ENCODE peak calls at places on chromosomes 7 and 10, in eight cellular contexts. K is progenitor cell of endocrine pancreas, M is endothelial cell, B is fibroblast of pulmonary artery, J is ascending aorta, P is GM12865, U is Peyer's patch, T is AG10803. L is an unnamed sample.

GRCh38 chr7:123003539-123004126 is 8.1 kb upstream of the TAS2R16 start:
- DNase-seq in K (no peak), M (no peak), B (peak), J (no peak), P (no peak), U (no peak), T (no peak), L (no peak)

GRCh38 chr10:126597206-126597605 is 73.3 kb downstream of the C10orf90 start:
- DNase-seq in K (no peak), M (no peak), B (no peak), J (no peak), P (no peak), U (no peak), T (peak), L (no peak)

GRCh38 chr10:114678301-114678700 is 20.2 kb upstream of the ABLIM1 start:
- DNase-seq in K (no peak), M (no peak), B (no peak), J (no peak), P (no peak), U (no peak), T (no peak), L (no peak)

GRCh38 chr7:52287698-52288097 is 747.7 kb upstream of the POM121L12 start:
- DNase-seq in K (no peak), M (no peak), B (no peak), J (no peak), P (no peak), U (no peak), T (no peak), L (no peak)

GRCh38 chr10:124997791-124998623 is 56.1 kb downstream of the ZRANB1 start:
- DNase-seq in K (peak), M (no peak), B (no peak), J (no peak), P (no peak), U (no peak), T (no peak), L (no peak)

GRCh38 chr7:149217570-149217969 is 21.9 kb upstream of the ZNF212 start:
- DNase-seq in K (no peak), M (peak), B (peak), J (no peak), P (no peak), U (no peak), T (no peak), L (no peak)

GRCh38 chr10:93363891-93364648 is 118.1 kb downstream of the MYOF start:
- DNase-seq in K (no peak), M (no peak), B (no peak), J (no peak), P (no peak), U (no peak), T (no peak), L (no peak)

GRCh38 chr7:114977277-114977676 is 55.4 kb downstream of the MDFIC start:
- DNase-seq in K (no peak), M (no peak), B (no peak), J (no peak), P (no peak), U (no peak), T (no peak), L (no peak)

GRCh38 chr10:80493482-80494021 is 39.4 kb downstream of the TSPAN14 start:
- DNase-seq in K (no peak), M (no peak), B (peak), J (no peak), P (peak), U (no peak), T (peak), L (no peak)

GRCh38 chr10:79268100-79268670 is 79.1 kb upstream of the PPIF start:
- DNase-seq in K (no peak), M (no peak), B (peak), J (no peak), P (no peak), U (no peak), T (peak), L (no peak)

GRCh38 chr10:16155761-16156322 is 281.0 kb upstream of the PTER start:
- DNase-seq in K (no peak), M (no peak), B (no peak), J (no peak), P (no peak), U (no peak), T (no peak), L (no peak)
- TF ChIP-seq CTCF in K (peak), M (no peak), B (no peak), J (no peak), P (no peak), U (no peak), T (no peak), L (peak)

GRCh38 chr7:33836797-33837355 is 68.5 kb upstream of the BMPER start:
- DNase-seq in K (no peak), M (no peak), B (no peak), J (no peak), P (peak), U (no peak), T (no peak), L (no peak)
- TF ChIP-seq CTCF in K (peak), M (peak), B (no peak), J (no peak), P (peak), U (no peak), T (peak), L (peak)

GRCh38 chr7:73971701-73972341 is 56.2 kb upstream of the ELN start:
- DNase-seq in K (no peak), M (no peak), B (no peak), J (no peak), P (no peak), U (no peak), T (no peak), L (no peak)
- TF ChIP-seq CTCF in K (peak), M (no peak), B (peak), J (no peak), P (no peak), U (no peak), T (no peak), L (no peak)

GRCh38 chr7:98869374-98870070 is at the start of gene TMEM130:
- DNase-seq in K (no peak), M (no peak), B (no peak), J (no peak), P (no peak), U (peak), T (no peak), L (no peak)

GRCh38 chr7:98870071-98870651 is 347 bp upstream of the TMEM130 start:
- DNase-seq in K (no peak), M (no peak), B (peak), J (no peak), P (peak), U (peak), T (peak), L (no peak)

GRCh38 chr7:98870807-98871491 is 1.1 kb upstream of the TMEM130 start:
- DNase-seq in K (no peak), M (no peak), B (no peak), J (no peak), P (no peak), U (no peak), T (no peak), L (no peak)

GRCh38 chr7:98874942-98875341 is 3.4 kb upstream of the TRRAP start:
- DNase-seq in K (no peak), M (no peak), B (no peak), J (no peak), P (no peak), U (no peak), T (no peak), L (no peak)

DNA sequence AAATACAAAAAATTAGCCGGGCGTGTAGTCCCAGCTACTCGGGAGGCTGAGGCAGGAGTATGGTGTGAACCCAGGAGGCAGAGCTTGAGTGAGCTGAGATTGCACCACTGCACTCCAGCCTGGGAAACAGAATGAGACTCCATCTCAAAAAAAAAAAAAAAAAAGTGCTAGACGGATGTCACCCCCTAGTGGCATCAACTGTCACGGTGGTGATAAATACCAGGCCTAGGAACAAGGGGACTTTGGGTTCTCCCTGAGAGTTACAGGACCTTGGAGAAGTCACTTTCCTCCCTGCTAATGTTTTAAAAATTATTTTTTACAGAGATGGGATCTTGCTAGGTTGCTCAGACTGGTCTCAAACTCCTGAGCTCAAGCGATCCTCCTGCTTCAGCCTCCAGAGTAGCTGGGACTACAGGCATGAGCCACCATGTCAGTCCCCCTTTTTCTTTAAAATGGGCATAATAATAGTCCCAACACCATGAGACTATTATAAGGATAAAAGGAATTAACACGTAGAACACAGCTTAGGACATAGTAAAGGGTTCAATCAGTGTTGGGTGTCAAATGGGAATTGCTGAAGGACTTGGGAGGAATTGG is 2.6 kb upstream of the TMEM130 start:
- DNase-seq in K (no peak), M (no peak), B (no peak), J (no peak), P (peak), U (no peak), T (no peak), L (no peak)
- TF ChIP-seq CTCF in K (peak), M (peak), B (peak), J (no peak), P (peak), U (peak), T (peak), L (peak)

DNA sequence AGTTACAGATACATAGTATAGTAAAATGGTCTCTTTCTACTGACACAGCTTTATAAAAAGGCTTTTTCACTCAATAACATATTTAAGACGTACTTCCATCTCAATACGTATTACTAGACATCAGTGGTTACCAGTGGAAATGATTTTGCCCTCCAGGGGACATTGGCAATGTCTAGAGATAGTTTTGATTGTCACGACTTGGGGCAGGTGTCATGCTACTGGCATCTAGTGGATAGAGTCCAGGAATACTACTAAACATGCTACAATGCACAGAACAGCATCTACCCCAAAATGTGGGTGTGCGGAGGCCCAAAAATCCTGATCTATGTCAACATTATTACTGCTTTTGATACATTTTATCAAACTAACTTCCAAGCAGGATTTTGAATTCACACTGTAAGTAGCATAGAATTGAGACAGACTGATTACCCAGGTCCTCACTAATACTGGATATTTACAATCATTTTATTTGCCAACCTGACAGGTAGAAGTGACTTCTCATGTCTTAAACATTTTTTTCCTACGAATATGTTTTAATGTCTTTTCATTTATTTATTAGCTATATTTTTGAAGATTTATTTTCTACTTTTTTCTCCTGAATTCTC is 53.8 kb downstream of the HGF start:
- DNase-seq in K (no peak), M (peak), B (peak), J (no peak), P (peak), U (no peak), T (peak), L (no peak)
- TF ChIP-seq CTCF in K (no peak), M (no peak), B (peak), J (no peak), P (peak), U (no peak), T (peak), L (peak)

GRCh38 chr7:95357623-95358022 is 33.3 kb upstream of the PON1 start:
- DNase-seq in K (no peak), M (no peak), B (peak), J (no peak), P (no peak), U (no peak), T (no peak), L (no peak)
- TF ChIP-seq CTCF in K (no peak), M (no peak), B (peak), J (no peak), P (no peak), U (no peak), T (no peak), L (peak)

L was measured in neural crest cell.